ENCODE peak calls at places on chromosome 17, in eight cellular contexts. R is GM03348, A is cardiac muscle cell, P is H9, X is Caco-2, I is Caki2, O is NCI-H2081, Q is tibial nerve. H is an unnamed sample.

GRCh38 chr17:77229786-77230435 is 89.1 kb downstream of the SEC14L1 start:
- DNase-seq in X (no peak), I (no peak), R (no peak), Q (no peak), O (no peak), A (no peak), P (no peak), H (no peak)

GRCh38 chr17:1730345-1731193 is 6.1 kb downstream of the WDR81 start:
- DNase-seq in I (peak), R (no peak), O (no peak), A (no peak), P (no peak), Q (peak), X (no peak), H (peak)

GRCh38 chr17:2962729-2963128 is 100.7 kb downstream of the OR1D5 start:
- DNase-seq in P (peak), A (no peak), Q (no peak), X (no peak), I (no peak), R (no peak), O (no peak), H (no peak)

GRCh38 chr17:79835953-79836951 is 3.0 kb downstream of the CBX4 start:
- DNase-seq in O (no peak), I (no peak), A (peak), R (no peak), X (peak), Q (no peak), P (peak), H (no peak)

GRCh38 chr17:8163978-8164814 is 1.4 kb upstream of the VAMP2 start:
- DNase-seq in Q (no peak), X (no peak), I (peak), A (peak), P (peak), O (no peak), R (peak), H (no peak)

GRCh38 chr17:4769628-4770027 is 2.1 kb upstream of the TM4SF5 start:
- DNase-seq in Q (no peak), I (no peak), X (no peak), A (no peak), R (peak), P (no peak), O (no peak), H (no peak)

GRCh38 chr17:64074704-64075484 is 54.5 kb upstream of the ICAM2 start:
- DNase-seq in X (peak), Q (no peak), P (no peak), A (no peak), R (peak), I (peak), O (no peak), H (no peak)

GRCh38 chr17:77602062-77602746 is 356.3 kb upstream of the TNRC6C start:
- DNase-seq in X (no peak), P (peak), Q (peak), R (peak), O (no peak), A (peak), I (no peak), H (no peak)

GRCh38 chr17:77882481-77883212 is 75.9 kb upstream of the TNRC6C start:
- DNase-seq in X (no peak), A (no peak), Q (no peak), I (peak), R (peak), O (no peak), P (no peak), H (peak)

GRCh38 chr17:20071824-20072691 is 62.9 kb downstream of the SPECC1 start:
- DNase-seq in I (no peak), Q (no peak), O (no peak), P (no peak), X (no peak), R (no peak), A (no peak), H (no peak)

GRCh38 chr17:9432121-9432866 is 143.3 kb downstream of the STX8 start:
- DNase-seq in Q (no peak), X (no peak), A (no peak), O (no peak), R (no peak), P (no peak), I (no peak), H (no peak)

GRCh38 chr17:61201211-61201610 is 198.4 kb upstream of the TBX2 start:
- DNase-seq in I (peak), X (no peak), A (no peak), O (no peak), Q (no peak), P (no peak), R (peak), H (no peak)

GRCh38 chr17:43861960-43862359 is 15.0 kb downstream of the CD300LG start:
- DNase-seq in A (no peak), O (no peak), X (no peak), Q (no peak), R (no peak), I (no peak), P (no peak), H (no peak)

GRCh38 chr17:61492759-61493526 is 40.7 kb downstream of the TBX4 start:
- DNase-seq in R (peak), I (no peak), O (no peak), X (no peak), Q (no peak), A (no peak), P (no peak), H (no peak)

GRCh38 chr17:50955160-50955559 is 89.0 kb upstream of the TOB1 start:
- DNase-seq in O (no peak), A (no peak), Q (peak), X (no peak), I (no peak), P (peak), R (no peak), H (no peak)

GRCh38 chr17:9291912-9292562 is 270.7 kb downstream of the NTN1 start:
- DNase-seq in X (peak), P (peak), Q (peak), A (peak), O (no peak), R (peak), I (peak), H (peak)

GRCh38 chr17:10196936-10197335 is 1.5 kb downstream of the GAS7 start:
- DNase-seq in A (no peak), I (no peak), R (no peak), P (no peak), X (no peak), Q (no peak), O (no peak), H (no peak)

GRCh38 chr17:51373489-51374194 is 113.3 kb downstream of the UTP18 start:
- DNase-seq in Q (no peak), I (no peak), A (no peak), R (no peak), P (peak), X (no peak), O (no peak), H (no peak)

GRCh38 chr17:34275881-34276280 is 5.9 kb downstream of the CCL7 start:
- DNase-seq in R (peak), Q (no peak), A (no peak), O (no peak), P (no peak), X (no peak), I (no peak), H (no peak)

GRCh38 chr17:80195671-80196529 is 24.2 kb downstream of the SGSH start:
- DNase-seq in A (peak), R (peak), O (no peak), I (no peak), Q (no peak), P (peak), X (peak), H (no peak)

GRCh38 chr17:80457236-80457856 is 19.1 kb downstream of the NPTX1 start:
- DNase-seq in O (no peak), A (no peak), R (no peak), P (no peak), Q (no peak), X (no peak), I (no peak), H (no peak)

GRCh38 chr17:43367588-43368242 is 31.1 kb upstream of the ARL4D start:
- DNase-seq in A (peak), R (peak), O (peak), X (peak), I (peak), P (peak), Q (no peak), H (peak)

GRCh38 chr17:50060951-50061712 is 5.2 kb downstream of the ITGA3 start:
- DNase-seq in X (no peak), A (peak), Q (no peak), O (no peak), R (peak), P (no peak), I (no peak), H (no peak)

GRCh38 chr17:63185420-63185819 is 219.4 kb downstream of the TANC2 start:
- DNase-seq in X (no peak), A (no peak), Q (no peak), I (no peak), O (no peak), R (no peak), P (no peak), H (no peak)

GRCh38 chr17:226108-226772 is 44.8 kb upstream of the DOC2B start:
- DNase-seq in X (no peak), O (no peak), R (no peak), P (no peak), I (no peak), Q (no peak), A (no peak), H (no peak)

GRCh38 chr17:29555840-29556239 is 11.0 kb downstream of the ABHD15 start:
- DNase-seq in P (no peak), O (no peak), R (no peak), A (no peak), I (peak), Q (no peak), X (peak), H (no peak)

GRCh38 chr17:40854175-40854814 is 12.7 kb downstream of the KRT12 start:
- DNase-seq in Q (no peak), A (no peak), O (no peak), P (no peak), X (no peak), R (peak), I (peak), H (no peak)

GRCh38 chr17:76161619-76162222 is 20.7 kb upstream of the FOXJ1 start:
- DNase-seq in Q (no peak), O (no peak), R (no peak), I (no peak), X (no peak), A (no peak), P (no peak), H (no peak)

GRCh38 chr17:2083613-2084128 is 28.8 kb downstream of the HIC1 start:
- DNase-seq in A (peak), O (no peak), P (no peak), X (peak), Q (no peak), R (no peak), I (peak), H (no peak)

GRCh38 chr17:67772679-67773078 is 52.6 kb upstream of the BPTF start:
- DNase-seq in P (no peak), I (no peak), Q (no peak), R (no peak), X (no peak), A (no peak), O (no peak), H (no peak)

GRCh38 chr17:17216236-17216635 is 10.1 kb upstream of the PLD6 start:
- DNase-seq in O (no peak), X (no peak), A (no peak), Q (no peak), P (peak), I (no peak), R (no peak), H (no peak)

H was measured in BE2C.